ENCODE peak calls at places on chromosome 5, in five cellular contexts. H is Peyer's patch, O is lung, E is cardiac muscle cell, S is psoas muscle. V is an unnamed sample. For H3K4me1, the result is how much of the 10 kb centered on the place peaks cover.

GRCh38 chr5:159878988-159879471 is 37.3 kb upstream of the ADRA1B start:
- DNase-seq in H (no peak), O (peak), E (peak), S (peak), V (no peak)

GRCh38 chr5:131379723-131380122 is 115.9 kb downstream of the CDC42SE2 start:
- DNase-seq in H (no peak), O (no peak), E (no peak), S (no peak), V (no peak)

GRCh38 chr5:113058269-113058668 is 81.7 kb downstream of the DCP2 start:
- DNase-seq in H (no peak), O (no peak), E (no peak), S (no peak), V (no peak)

GRCh38 chr5:171770153-171770552 is 15.5 kb upstream of the SMIM23 start:
- DNase-seq in H (no peak), O (no peak), E (peak), S (no peak), V (no peak)

GRCh38 chr5:108529381-108529780 is 147.5 kb upstream of the FBXL17 start:
- DNase-seq in H (no peak), O (no peak), E (no peak), S (no peak), V (no peak)

GRCh38 chr5:101535626-101536025 is 632.5 kb upstream of the ST8SIA4 start:
- DNase-seq in H (no peak), O (no peak), E (no peak), S (no peak), V (no peak)

GRCh38 chr5:80672140-80672736 is 17.5 kb upstream of the DHFR start:
- DNase-seq in H (peak), O (peak), E (peak), S (peak), V (peak)

GRCh38 chr5:115758356-115758755 is 58.1 kb downstream of the CDO1 start:
- DNase-seq in H (no peak), O (no peak), E (no peak), S (no peak), V (no peak)

DNA sequence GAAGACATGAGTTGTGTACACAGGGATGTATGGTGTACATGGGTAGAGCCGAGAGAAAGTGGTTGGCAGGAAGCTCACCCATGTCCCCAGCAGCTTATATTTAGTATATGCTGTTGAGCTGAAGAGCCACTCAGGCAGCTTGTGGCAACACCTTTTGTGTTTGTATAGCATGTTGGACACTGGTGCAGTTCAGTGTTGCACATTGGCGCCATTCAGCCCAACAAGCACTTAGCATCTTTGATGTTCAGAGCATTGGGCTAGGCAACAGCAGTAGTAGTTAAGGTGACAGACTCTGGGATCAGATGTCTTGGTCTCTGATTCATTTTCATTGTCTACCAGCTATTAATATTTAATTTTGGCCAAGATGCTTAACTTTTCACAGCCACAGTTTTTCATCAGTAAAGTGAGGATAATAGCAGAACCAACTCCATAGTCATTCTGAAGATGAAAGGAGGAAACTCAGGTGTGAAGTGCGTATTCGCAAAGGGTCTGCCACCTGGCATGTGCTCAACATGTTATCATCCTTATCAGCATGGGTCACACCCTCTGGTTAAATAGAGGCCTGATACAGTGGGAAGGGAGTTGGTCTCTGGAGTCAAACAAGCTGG is 184.8 kb downstream of the NR3C1 start:
- DNase-seq in H (no peak), O (no peak), E (no peak), S (no peak), V (no peak)
- H3K27ac ChIP-seq in H (no peak), O (no peak), E (no peak), S (no peak), V (no peak)

DNA sequence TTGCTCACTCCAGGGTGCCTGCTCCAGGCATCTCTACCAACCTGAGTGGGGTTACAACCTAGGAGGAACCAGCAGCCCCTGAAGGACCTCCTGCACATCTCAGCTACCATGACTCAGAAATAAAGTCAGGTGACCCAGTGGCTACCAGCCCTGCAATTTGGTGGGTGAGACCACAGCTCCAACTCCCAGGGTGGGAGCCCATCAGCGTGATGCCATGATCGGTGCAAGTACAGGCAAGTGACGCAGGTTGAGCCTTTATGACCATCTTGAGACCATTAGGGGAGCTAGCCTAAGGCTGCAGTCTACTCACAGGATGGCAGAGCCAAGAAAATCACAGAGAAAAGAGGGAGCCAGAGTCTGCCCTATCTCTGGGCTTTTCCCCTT is 8.6 kb downstream of the SEPTIN8 start:
- DNase-seq in H (peak), O (no peak), E (no peak), S (no peak), V (no peak)
- H3K4me3 ChIP-seq in H (no peak), O (no peak), E (no peak), S (no peak), V (no peak)

GRCh38 chr5:14252793-14253192 is 109.7 kb downstream of the TRIO start:
- DNase-seq in H (no peak), O (no peak), E (no peak), S (no peak), V (no peak)
- H3K4me1 ChIP-seq in H (under half), O (under half), E (under half), S (under half), V (half or more)

GRCh38 chr5:10566556-10567068 is 2.7 kb downstream of the ANKRD33B start:
- DNase-seq in H (no peak), O (no peak), E (no peak), S (no peak), V (no peak)
- H3K27ac ChIP-seq in H (no peak), O (no peak), E (peak), S (peak), V (peak)

GRCh38 chr5:78971998-78972397 is 13.1 kb downstream of the ARSB start:
- DNase-seq in H (no peak), O (no peak), E (no peak), S (no peak), V (no peak)

GRCh38 chr5:78975035-78975434 is 10.1 kb downstream of the ARSB start:
- DNase-seq in H (no peak), O (no peak), E (no peak), S (no peak), V (no peak)

GRCh38 chr5:78968781-78969180 is 16.3 kb downstream of the ARSB start:
- DNase-seq in H (no peak), O (no peak), E (no peak), S (no peak), V (no peak)

GRCh38 chr5:78974011-78974410 is 11.1 kb downstream of the ARSB start:
- DNase-seq in H (no peak), O (no peak), E (peak), S (no peak), V (no peak)

DNA sequence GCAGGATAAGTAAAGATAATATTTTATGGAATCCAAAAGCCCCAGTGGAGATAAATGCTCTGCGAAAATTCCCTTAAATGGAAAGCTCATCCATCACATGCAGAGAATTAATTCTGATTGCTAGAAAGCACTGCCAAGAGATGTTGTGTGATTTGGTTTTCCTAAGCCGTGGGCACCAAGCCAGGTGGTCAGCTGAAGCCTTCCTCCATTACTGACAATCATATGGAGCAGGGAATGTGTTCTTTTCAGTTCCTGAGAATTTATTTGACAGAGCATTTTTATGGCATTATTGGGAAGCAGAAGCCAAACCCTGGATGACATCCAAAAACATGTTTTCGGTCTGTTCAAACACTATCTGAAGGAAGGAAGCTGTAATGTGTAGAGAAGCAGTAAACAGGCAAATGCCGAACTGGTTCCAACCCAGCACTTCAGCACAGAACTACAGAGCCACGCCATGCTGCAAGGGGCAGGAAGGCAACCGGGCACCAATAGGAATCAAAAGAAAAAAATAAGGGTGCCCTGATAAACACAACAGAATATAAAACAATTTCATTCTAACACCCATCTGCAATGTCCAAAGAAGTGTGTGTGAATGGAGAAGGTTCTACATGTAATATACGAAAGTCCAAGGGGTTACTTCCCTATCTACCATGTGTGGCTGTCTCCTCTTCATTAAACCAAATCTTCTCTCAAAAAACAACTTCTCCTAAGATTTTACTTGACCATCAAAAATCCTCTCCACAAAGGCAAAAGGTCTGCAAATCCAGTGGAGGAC is 12.3 kb downstream of the ARSB start:
- DNase-seq in H (no peak), O (no peak), E (no peak), S (no peak), V (no peak)
- H3K4me3 ChIP-seq in H (no peak), O (no peak), E (no peak), S (no peak), V (peak)

DNA sequence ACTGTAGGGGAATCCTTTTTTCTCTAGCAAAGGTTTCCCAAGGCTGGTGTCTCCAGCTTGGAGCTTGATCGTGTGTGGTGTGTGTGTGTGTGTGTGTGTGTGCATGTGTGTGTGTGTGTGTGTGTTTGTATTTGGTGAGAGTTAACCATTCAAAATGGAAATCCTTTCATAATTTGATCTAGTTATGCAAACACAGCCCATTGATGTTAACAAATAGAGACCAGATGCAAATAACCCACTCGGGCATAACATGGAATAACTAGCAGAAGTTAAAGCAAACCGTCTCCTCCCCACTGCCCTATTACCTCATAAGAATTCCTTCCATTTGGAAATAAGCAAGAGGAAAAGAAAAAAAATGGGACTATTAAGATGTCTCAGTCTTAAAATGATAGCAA is 24.9 kb upstream of the ZSWIM6 start:
- DNase-seq in H (no peak), O (no peak), E (no peak), S (no peak), V (no peak)
- H3K4me1 ChIP-seq in H (under half), O (under half), E (under half), S (under half), V (under half)

GRCh38 chr5:141809697-141810096 is 68.5 kb downstream of the PCDH1 start:
- DNase-seq in H (no peak), O (no peak), E (no peak), S (no peak), V (no peak)

GRCh38 chr5:141806626-141807025 is 71.6 kb downstream of the PCDH1 start:
- DNase-seq in H (no peak), O (no peak), E (no peak), S (no peak), V (no peak)

GRCh38 chr5:141805874-141806273 is 72.3 kb downstream of the PCDH1 start:
- DNase-seq in H (no peak), O (no peak), E (no peak), S (no peak), V (no peak)

GRCh38 chr5:141808857-141809256 is 69.4 kb downstream of the PCDH1 start:
- DNase-seq in H (no peak), O (no peak), E (no peak), S (no peak), V (no peak)

GRCh38 chr5:141807732-141808131 is 70.5 kb downstream of the PCDH1 start:
- DNase-seq in H (no peak), O (no peak), E (no peak), S (no peak), V (no peak)
- H3K27ac ChIP-seq in H (no peak), O (peak), E (no peak), S (no peak), V (no peak)

GRCh38 chr5:149497357-149497756 is 53.9 kb downstream of the CSNK1A1 start:
- DNase-seq in H (no peak), O (no peak), E (no peak), S (no peak), V (no peak)

GRCh38 chr5:149498724-149499336 is 52.4 kb downstream of the CSNK1A1 start:
- DNase-seq in H (no peak), O (no peak), E (no peak), S (no peak), V (no peak)

GRCh38 chr5:149504649-149505048 is 46.6 kb downstream of the CSNK1A1 start:
- DNase-seq in H (no peak), O (no peak), E (no peak), S (no peak), V (no peak)

GRCh38 chr5:149503006-149503405 is 48.2 kb downstream of the CSNK1A1 start:
- DNase-seq in H (no peak), O (no peak), E (no peak), S (no peak), V (no peak)

GRCh38 chr5:149500922-149501582 is 50.2 kb downstream of the CSNK1A1 start:
- DNase-seq in H (no peak), O (no peak), E (no peak), S (no peak), V (no peak)
- H3K4me3 ChIP-seq in H (no peak), O (no peak), E (no peak), S (no peak), V (no peak)

GRCh38 chr5:83844320-83845068 is 123.8 kb upstream of the HAPLN1 start:
- DNase-seq in H (no peak), O (no peak), E (no peak), S (no peak), V (no peak)

GRCh38 chr5:83839256-83839655 is 118.6 kb upstream of the HAPLN1 start:
- DNase-seq in H (no peak), O (no peak), E (no peak), S (no peak), V (no peak)

GRCh38 chr5:83837261-83837894 is 116.7 kb upstream of the HAPLN1 start:
- DNase-seq in H (no peak), O (no peak), E (no peak), S (no peak), V (no peak)

GRCh38 chr5:83834306-83834705 is 113.7 kb upstream of the HAPLN1 start:
- DNase-seq in H (no peak), O (no peak), E (no peak), S (no peak), V (no peak)

GRCh38 chr5:83839788-83840187 is 119.1 kb upstream of the HAPLN1 start:
- DNase-seq in H (no peak), O (no peak), E (no peak), S (no peak), V (no peak)
- H3K4me1 ChIP-seq in H (under half), O (under half), E (under half), S (under half), V (under half)

GRCh38 chr5:82396871-82397514 is 118.8 kb upstream of the RPS23 start:
- DNase-seq in H (no peak), O (peak), E (peak), S (peak), V (peak)
- H3K27ac ChIP-seq in H (no peak), O (no peak), E (no peak), S (peak), V (peak)